ENCODE peak calls at places on chromosomes 13 and 19, in four cellular contexts. P is ascending aorta; G is esophagus squamous epithelium; C is CD8-positive, alpha-beta T cell. W is an unnamed sample.

GRCh38 chr19:11324079-11324661 is 15.3 kb downstream of the RAB3D start:
- DNase-seq in P (peak), G (peak), C (no peak), W (peak)

GRCh38 chr13:46166221-46166584 is 15.8 kb downstream of the LCP1 start:
- DNase-seq in P (no peak), G (no peak), C (no peak), W (no peak)

GRCh38 chr19:5466814-5467291 is 11.6 kb downstream of the ZNRF4 start:
- DNase-seq in P (no peak), G (no peak), C (no peak), W (no peak)

GRCh38 chr19:6260912-6261636 is 18.7 kb downstream of the MLLT1 start:
- DNase-seq in P (no peak), G (no peak), C (peak), W (no peak)

GRCh38 chr19:1106841-1107654 is 3.3 kb downstream of the GPX4 start:
- DNase-seq in P (no peak), G (no peak), C (no peak), W (no peak)

GRCh38 chr13:113742000-113742441 is 17.0 kb upstream of the TMEM255B start:
- DNase-seq in P (no peak), G (no peak), C (peak), W (peak)

GRCh38 chr19:4097501-4097900 is 26.4 kb downstream of the MAP2K2 start:
- DNase-seq in P (peak), G (no peak), C (no peak), W (no peak)

GRCh38 chr13:41458939-41459753 is 1.8 kb downstream of the RGCC start:
- DNase-seq in P (no peak), G (peak), C (peak), W (no peak)

GRCh38 chr13:30107536-30108136 is 199.7 kb downstream of the KATNAL1 start:
- DNase-seq in P (no peak), G (no peak), C (no peak), W (no peak)

GRCh38 chr13:30105381-30105780 is 202.0 kb downstream of the KATNAL1 start:
- DNase-seq in P (no peak), G (no peak), C (no peak), W (no peak)

GRCh38 chr13:30108216-30108912 is 199.0 kb downstream of the KATNAL1 start:
- DNase-seq in P (no peak), G (no peak), C (no peak), W (no peak)

GRCh38 chr13:30107126-30107525 is 200.2 kb downstream of the KATNAL1 start:
- DNase-seq in P (no peak), G (no peak), C (no peak), W (no peak)

DNA sequence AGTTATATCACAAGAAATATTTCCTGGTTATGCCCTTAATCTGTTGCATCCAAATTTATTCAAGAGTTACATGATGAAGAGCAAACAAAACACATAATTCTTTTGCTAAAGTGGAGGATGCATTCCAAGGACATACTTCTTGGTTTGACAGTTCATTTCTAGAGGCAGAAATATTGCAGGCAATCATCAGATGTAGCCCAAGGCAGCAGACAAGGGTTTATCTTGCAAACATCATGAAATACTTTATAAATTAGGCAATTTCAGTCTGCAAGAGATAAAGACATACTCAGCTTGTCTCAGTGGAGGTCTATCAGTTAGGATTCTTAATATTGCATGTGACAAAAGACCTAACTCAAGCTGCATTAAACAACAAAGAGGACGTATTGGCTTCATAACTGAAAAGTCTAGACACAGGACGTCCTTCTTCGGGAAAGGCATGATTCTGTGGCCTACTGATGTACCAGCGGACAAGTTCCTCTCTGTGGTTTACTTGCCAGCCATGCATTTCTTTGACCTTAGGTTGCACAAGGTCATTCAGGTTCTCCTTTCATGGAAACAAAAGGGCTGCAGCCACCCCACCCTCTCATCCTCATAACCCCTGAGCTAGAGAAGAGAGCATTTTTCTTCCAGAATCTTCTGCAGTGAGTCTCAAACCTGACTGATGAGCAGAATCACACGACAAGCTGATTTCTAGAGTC is 204.0 kb downstream of the KATNAL1 start:
- DNase-seq in P (no peak), G (no peak), C (no peak), W (no peak)
- H3K4me3 ChIP-seq in P (no peak), G (no peak), C (no peak), W (no peak)

DNA sequence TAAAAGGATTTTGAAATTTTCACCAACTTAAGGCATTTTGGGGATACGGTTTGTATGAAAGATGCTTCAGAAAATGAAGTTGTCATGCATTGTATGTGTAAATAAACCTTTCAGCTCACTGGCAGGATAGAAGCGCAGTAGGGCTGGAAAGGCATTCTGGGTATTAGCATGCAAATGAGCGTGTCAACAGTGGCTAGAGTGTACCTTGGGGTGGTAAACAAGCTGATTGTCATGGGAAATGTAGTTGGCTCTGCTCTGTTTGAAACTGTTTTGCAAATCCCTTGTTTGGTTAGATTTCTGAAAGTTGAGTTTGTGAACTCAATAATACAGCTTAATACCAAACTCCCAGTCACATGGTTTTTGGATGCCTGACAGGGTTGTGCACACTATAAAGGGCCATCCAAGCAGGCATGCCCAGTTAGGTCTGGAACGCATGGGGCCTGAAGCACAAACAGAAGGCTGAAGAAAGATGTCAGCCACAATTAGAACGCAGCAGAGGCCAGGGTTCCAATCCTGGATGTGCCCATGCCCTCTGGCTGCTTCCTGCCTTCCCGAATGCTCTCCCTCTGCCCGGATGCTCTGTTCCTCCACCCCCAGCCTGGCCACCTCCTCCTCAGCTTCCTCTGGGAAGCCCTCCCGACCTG is 14.6 kb downstream of the GSX1 start:
- DNase-seq in P (no peak), G (no peak), C (no peak), W (no peak)
- TF ChIP-seq CTCF in P (no peak), G (no peak), C (no peak), W (no peak)

DNA sequence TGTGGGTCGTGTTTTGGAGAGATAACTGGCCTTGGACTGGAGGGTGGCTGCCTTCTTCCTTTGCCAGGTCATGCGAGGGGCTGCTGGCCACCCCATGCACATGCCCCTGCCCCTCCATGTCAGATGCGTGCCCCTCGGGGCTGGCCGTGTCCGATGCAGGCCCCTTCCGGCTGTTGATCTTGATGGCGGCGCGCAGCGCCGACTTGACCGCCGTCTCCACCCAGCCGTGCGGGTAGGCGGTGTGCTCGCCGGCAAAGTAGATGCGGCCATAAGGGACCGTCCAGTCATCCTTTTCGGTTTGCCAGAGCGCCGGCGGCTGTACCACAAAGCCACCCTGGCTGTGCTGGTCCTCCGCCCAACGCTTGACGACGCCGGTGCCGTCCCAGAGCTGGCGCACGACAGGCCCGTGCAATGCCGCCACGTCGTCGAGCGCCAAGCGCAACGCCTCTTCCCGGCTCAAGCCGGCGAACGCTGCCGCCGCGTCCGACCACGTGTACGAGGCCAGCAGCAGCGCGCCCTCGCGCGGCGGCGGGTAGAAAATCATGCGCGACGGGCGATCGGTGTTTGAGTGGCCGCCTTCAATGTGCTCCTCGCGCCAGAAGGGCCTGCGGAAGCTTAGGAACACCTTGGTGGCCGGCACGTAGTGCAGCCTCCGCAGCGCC is 6.9 kb downstream of the IL4I1 start:
- DNase-seq in P (peak), G (no peak), C (peak), W (no peak)
- H3K4me3 ChIP-seq in P (peak), G (peak), C (peak), W (peak)

DNA sequence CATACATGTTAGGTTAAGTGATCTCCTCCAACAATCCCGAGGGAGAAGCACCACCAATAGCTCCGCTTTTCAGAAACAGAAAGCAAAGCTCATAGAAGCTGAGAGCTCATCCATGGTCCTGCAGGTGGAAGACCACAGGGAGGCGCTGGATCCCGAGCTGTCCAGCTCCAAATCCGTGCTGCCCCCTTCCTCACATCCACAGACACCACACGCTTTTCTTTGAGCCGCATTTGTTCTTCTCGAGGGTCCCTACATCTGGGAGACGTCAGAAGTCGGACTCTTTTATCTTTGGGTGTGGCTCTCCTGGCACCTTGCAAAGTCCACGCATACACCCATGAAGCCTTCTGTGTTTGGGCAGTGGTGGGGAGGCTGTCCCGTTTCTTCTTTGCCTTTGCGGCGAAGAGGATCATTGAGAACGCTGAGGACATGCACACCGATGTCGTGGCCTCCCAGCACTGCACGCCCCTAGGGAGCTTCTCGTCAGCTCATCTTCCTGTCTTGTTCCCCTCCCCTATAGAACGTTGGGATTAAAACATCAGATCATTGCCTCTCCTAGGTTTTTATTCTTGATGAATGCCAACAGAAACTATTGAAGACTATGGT is 184.8 kb downstream of the TEX29 start:
- DNase-seq in P (no peak), G (no peak), C (no peak), W (no peak)
- TF ChIP-seq CTCF in P (no peak), G (peak), C (no peak), W (no peak)

GRCh38 chr19:2551864-2552185 is 75.9 kb downstream of the GADD45B start:
- DNase-seq in P (no peak), G (no peak), C (no peak), W (no peak)

GRCh38 chr19:2554856-2555255 is 78.9 kb downstream of the GADD45B start:
- DNase-seq in P (no peak), G (no peak), C (no peak), W (no peak)

GRCh38 chr19:2553510-2553909 is 77.6 kb downstream of the GADD45B start:
- DNase-seq in P (no peak), G (no peak), C (no peak), W (no peak)

GRCh38 chr19:2551172-2551863 is 75.4 kb downstream of the GADD45B start:
- DNase-seq in P (no peak), G (no peak), C (no peak), W (no peak)

GRCh38 chr19:2552859-2553258 is 76.9 kb downstream of the GADD45B start:
- DNase-seq in P (no peak), G (no peak), C (peak), W (no peak)
- H3K4me3 ChIP-seq in P (no peak), G (no peak), C (peak), W (no peak)

GRCh38 chr19:19636573-19636972 is 6.9 kb downstream of the GMIP start:
- DNase-seq in P (no peak), G (no peak), C (no peak), W (no peak)

GRCh38 chr19:19637186-19637522 is 6.3 kb downstream of the GMIP start:
- DNase-seq in P (no peak), G (no peak), C (no peak), W (no peak)

GRCh38 chr19:19635313-19635702 is 7.3 kb upstream of the LPAR2 start:
- DNase-seq in P (no peak), G (no peak), C (peak), W (no peak)

GRCh38 chr19:19634516-19635312 is 6.7 kb upstream of the LPAR2 start:
- DNase-seq in P (no peak), G (no peak), C (peak), W (no peak)

DNA sequence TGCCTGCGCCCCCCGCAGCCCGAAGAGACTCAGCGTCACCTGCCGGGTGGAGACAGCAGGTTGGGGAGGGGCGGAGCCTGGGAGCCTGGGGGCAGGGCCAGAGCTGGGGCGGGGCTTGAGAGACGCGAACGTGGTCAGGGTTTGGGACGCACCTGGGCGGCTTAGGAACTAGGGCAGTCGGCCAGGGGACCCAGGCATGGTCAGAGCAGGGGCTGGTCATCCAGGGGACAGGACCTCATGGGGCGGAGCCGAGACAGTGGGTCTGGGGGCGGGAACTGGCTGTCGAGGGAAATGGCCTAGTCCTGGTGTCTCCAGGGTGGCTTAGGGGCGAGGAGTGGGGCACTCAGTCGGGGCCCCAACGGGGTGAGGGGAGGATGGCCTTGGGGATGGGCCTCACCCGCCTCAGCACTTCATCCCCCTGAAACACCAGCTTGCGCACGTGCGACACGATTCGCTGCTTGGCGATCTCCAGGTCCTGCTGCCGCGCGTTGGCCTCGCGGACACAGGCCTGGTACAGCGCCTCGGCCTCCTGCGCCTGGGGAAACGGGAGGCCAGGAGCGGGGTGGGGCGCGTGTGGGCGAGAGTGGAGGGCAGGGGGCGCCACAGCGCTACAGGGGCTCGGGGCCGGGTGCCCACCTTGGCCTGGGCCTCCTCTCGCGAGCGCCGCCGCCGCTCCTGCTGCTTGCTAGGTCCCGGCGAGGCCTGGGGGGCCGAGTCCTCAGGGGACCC is 5.8 kb downstream of the GMIP start:
- DNase-seq in P (no peak), G (no peak), C (no peak), W (no peak)
- TF ChIP-seq CTCF in P (no peak), G (no peak), C (no peak), W (no peak)

DNA sequence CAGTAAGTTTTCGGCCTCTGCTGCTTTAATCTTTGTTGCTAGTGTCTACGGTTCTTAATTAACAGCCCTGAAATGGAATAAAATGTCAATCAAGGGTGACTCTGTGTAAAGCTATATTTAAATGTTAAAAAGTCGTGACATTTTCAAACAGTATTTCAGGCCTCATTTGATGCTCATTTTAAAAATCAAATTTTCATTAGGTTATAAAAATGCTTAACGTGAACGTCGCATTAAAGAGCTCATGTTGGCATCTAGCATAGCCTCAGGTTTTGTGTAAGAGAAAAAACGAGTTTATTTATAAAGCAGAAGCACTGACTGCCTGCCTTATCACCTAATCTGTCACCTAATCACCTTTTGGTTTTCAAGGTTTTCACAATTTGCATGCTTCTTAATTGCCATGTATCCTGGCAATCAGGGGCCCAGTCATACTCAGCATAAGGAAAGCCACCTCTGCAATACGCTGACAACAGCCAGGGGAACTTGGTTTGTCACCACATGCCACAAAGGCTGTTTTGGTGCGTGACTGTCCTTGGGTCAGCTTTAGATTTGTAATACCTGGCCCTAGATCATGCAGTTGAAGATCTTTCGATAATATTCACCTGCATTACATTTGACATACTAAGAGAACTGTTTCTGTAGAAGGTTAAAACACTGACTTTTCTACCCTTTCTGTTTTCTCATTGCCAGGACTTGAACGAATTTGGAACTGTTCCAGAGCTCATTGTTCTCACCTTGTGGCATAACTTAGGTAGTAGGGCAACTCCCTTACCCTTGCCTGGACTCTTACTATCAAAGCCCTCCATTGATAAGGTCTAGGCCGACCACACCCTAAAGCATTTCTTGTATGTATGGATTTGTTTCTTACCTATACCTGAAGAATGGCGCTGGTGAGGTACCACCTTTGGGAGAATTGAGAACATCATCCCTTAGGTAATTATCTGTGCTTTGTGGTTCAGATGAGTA is 112.5 kb downstream of the TEX26 start:
- DNase-seq in P (peak), G (no peak), C (no peak), W (no peak)
- H3K4me3 ChIP-seq in P (no peak), G (no peak), C (no peak), W (no peak)

GRCh38 chr13:80339841-80340642 is 884 bp downstream of the SPRY2 start:
- DNase-seq in P (peak), G (no peak), C (no peak), W (no peak)

GRCh38 chr13:80340643-80341097 is 256 bp downstream of the SPRY2 start:
- DNase-seq in P (no peak), G (peak), C (no peak), W (no peak)

GRCh38 chr13:80341771-80342271 is 895 bp upstream of the SPRY2 start:
- DNase-seq in P (peak), G (no peak), C (no peak), W (peak)

GRCh38 chr13:80342541-80343371 is 1.8 kb upstream of the SPRY2 start:
- DNase-seq in P (peak), G (no peak), C (peak), W (no peak)

DNA sequence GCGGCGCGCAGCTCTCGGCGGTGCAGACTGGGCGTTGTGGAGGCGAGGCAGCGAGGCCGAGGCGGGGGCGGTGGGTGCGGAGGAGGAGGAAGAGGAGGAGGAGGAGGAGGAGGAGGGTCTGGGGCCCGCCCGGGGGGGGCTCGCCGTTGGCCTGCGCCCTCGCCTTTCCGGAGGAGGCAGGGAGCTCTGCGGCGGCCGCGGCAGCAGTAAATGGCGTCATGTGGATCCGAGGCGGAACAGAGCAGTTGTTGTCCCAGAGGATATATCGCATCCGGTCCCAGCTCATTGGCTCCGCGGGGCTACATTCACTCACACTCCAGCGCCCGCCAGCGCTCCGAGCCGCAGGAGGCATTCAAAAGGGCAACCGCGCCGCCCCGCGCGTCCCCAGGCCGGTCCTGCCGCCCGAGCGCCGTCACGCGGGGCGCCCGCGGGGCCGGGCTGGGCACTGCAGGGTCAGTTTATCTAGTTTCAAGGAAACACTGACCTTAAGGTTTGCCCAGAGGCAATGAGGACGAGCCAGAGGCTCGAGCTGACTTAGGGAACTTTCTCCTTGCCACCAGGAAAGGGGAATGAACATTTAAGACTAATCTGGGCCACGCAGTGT is at the start of gene SPRY2:
- DNase-seq in P (peak), G (peak), C (peak), W (peak)
- TF ChIP-seq CTCF in P (no peak), G (no peak), C (no peak), W (no peak)

W was measured in retinal pigment epithelial cell.